ENCODE peak calls at places on chromosome 14, in six cellular contexts. C is effector memory CD4-positive, alpha-beta T cell; R is right cardiac atrium; Z is Panc1; E is sigmoid colon; S is foreskin keratinocyte. L is an unnamed sample. For H3K27me3, the result is how much of the 10 kb centered on the place peaks cover.

GRCh38 chr14:101446387-101446969 is 114.8 kb upstream of the DIO3 start:
- DNase-seq in C (no peak), R (no peak), Z (no peak), E (no peak), S (no peak), L (no peak)

GRCh38 chr14:54567634-54568561 is 970 bp downstream of the SAMD4A start:
- DNase-seq in C (peak), R (peak), Z (no peak), E (peak), S (no peak), L (peak)

GRCh38 chr14:53022593-53022992 is 71.7 kb upstream of the FERMT2 start:
- DNase-seq in C (no peak), R (no peak), Z (no peak), E (no peak), S (peak), L (no peak)

GRCh38 chr14:38225946-38226345 is 18.2 kb downstream of the SSTR1 start:
- DNase-seq in C (no peak), R (no peak), Z (no peak), E (no peak), S (no peak), L (no peak)

GRCh38 chr14:104885973-104886689 is 21.1 kb downstream of the CEP170B start:
- DNase-seq in C (no peak), R (peak), Z (no peak), E (no peak), S (no peak), L (no peak)

GRCh38 chr14:68507544-68508081 is 285.3 kb downstream of the ZFP36L1 start:
- DNase-seq in C (peak), R (no peak), Z (no peak), E (no peak), S (no peak), L (no peak)

GRCh38 chr14:104109121-104109541 is 23.6 kb downstream of the ASPG start:
- DNase-seq in C (no peak), R (peak), Z (no peak), E (no peak), S (no peak), L (no peak)

GRCh38 chr14:33916663-33917565 is 34.0 kb downstream of the EGLN3 start:
- DNase-seq in C (no peak), R (no peak), Z (no peak), E (no peak), S (peak), L (no peak)

GRCh38 chr14:68876976-68877375 is 84.1 kb upstream of the ZFP36L1 start:
- DNase-seq in C (no peak), R (no peak), Z (no peak), E (no peak), S (no peak), L (no peak)

GRCh38 chr14:93295541-93296220 is 37.2 kb downstream of the BTBD7 start:
- DNase-seq in C (no peak), R (no peak), Z (no peak), E (no peak), S (no peak), L (no peak)

GRCh38 chr14:88995437-88996198 is 171.2 kb downstream of the TTC8 start:
- DNase-seq in C (no peak), R (no peak), Z (no peak), E (no peak), S (no peak), L (no peak)

GRCh38 chr14:50351016-50351415 is 38.9 kb downstream of the DMAC2L start:
- DNase-seq in C (no peak), R (no peak), Z (no peak), E (no peak), S (no peak), L (no peak)

GRCh38 chr14:101821528-101821927 is 60.0 kb downstream of the PPP2R5C start:
- DNase-seq in C (peak), R (no peak), Z (no peak), E (no peak), S (no peak), L (no peak)

GRCh38 chr14:36177489-36177888 is 967 bp upstream of the PTCSC3 start:
- DNase-seq in C (no peak), R (no peak), Z (no peak), E (no peak), S (no peak), L (no peak)

GRCh38 chr14:36171607-36172006 is 4.9 kb downstream of the PTCSC3 start:
- DNase-seq in C (no peak), R (no peak), Z (no peak), E (no peak), S (no peak), L (no peak)

GRCh38 chr14:36173161-36173560 is 3.4 kb downstream of the PTCSC3 start:
- DNase-seq in C (no peak), R (no peak), Z (no peak), E (no peak), S (no peak), L (no peak)

GRCh38 chr14:36176524-36176923 is at the start of gene PTCSC3:
- DNase-seq in C (no peak), R (no peak), Z (no peak), E (no peak), S (no peak), L (no peak)

GRCh38 chr14:36174767-36175424 is 1.6 kb downstream of the PTCSC3 start:
- DNase-seq in C (no peak), R (no peak), Z (no peak), E (no peak), S (no peak), L (no peak)
- H3K27me3 ChIP-seq in C (under half), R (under half), Z (under half), E (under half), S (under half), L (under half)

GRCh38 chr14:76314521-76314951 is 61.4 kb upstream of the ESRRB start:
- DNase-seq in C (no peak), R (no peak), Z (no peak), E (peak), S (no peak), L (no peak)
- H3K27me3 ChIP-seq in C (under half), R (under half), Z (under half), E (under half), S (under half), L (under half)

GRCh38 chr14:74785056-74785613 is 22.0 kb downstream of the YLPM1 start:
- DNase-seq in C (no peak), R (no peak), Z (no peak), E (no peak), S (no peak), L (no peak)

GRCh38 chr14:74786916-74787315 is 23.8 kb downstream of the YLPM1 start:
- DNase-seq in C (no peak), R (no peak), Z (no peak), E (no peak), S (no peak), L (no peak)

GRCh38 chr14:74784634-74785033 is 21.5 kb downstream of the YLPM1 start:
- DNase-seq in C (no peak), R (no peak), Z (no peak), E (no peak), S (no peak), L (no peak)
- H3K27me3 ChIP-seq in C (under half), R (under half), Z (under half), E (under half), S (under half), L (under half)

GRCh38 chr14:61876362-61877049 is 114.3 kb downstream of the SNAPC1 start:
- DNase-seq in C (no peak), R (no peak), Z (no peak), E (no peak), S (no peak), L (no peak)
- H3K27me3 ChIP-seq in C (under half), R (under half), Z (under half), E (under half), S (half or more), L (under half)